ENCODE peak calls at places on chromosomes 3 and 15, in five cellular contexts. A is Peyer's patch, O is left ventricle myocardium inferior, D is WERI-Rb-1, R is B cell. P is an unnamed sample.
A peak's percentile ranks its signal among the peaks of the same experiment; 100 is the strongest.

GRCh38 chr15:76149291-76149910 is 89.6 kb downstream of the TMEM266 start:
- DNase-seq in A (no peak), O (no peak), R (no peak), D (no peak), P (no peak)

GRCh38 chr3:120496278-120496975 is 45.6 kb upstream of the FSTL1 start:
- DNase-seq in A (no peak), D (no peak), R (no peak), O (no peak), P (no peak)

GRCh38 chr3:12916159-12916558 is 74.8 kb upstream of the RPL32 start:
- DNase-seq in A (no peak), R (no peak), O (no peak), D (no peak), P (peak; percentile 67)

GRCh38 chr3:45631486-45631885 is 36.9 kb downstream of the LIMD1 start:
- DNase-seq in D (no peak), R (peak; percentile 19), O (no peak), A (no peak), P (peak; percentile 28)

GRCh38 chr3:40312661-40313226 is 3.2 kb downstream of the EIF1B start:
- DNase-seq in D (no peak), O (no peak), A (no peak), R (no peak), P (no peak)

GRCh38 chr3:177051419-177051818 is 145.9 kb downstream of the TBL1XR1 start:
- DNase-seq in R (no peak), A (no peak), O (no peak), D (no peak), P (no peak)

GRCh38 chr3:57864853-57865252 is 108.7 kb downstream of the SLMAP start:
- DNase-seq in R (no peak), D (no peak), O (no peak), A (no peak), P (no peak)

GRCh38 chr3:131803113-131803512 is 231.7 kb downstream of the CPNE4 start:
- DNase-seq in A (no peak), R (no peak), O (no peak), D (no peak), P (no peak)

GRCh38 chr3:33419948-33420347 is 20.3 kb downstream of the UBP1 start:
- DNase-seq in O (no peak), R (no peak), D (no peak), A (no peak), P (no peak)

GRCh38 chr3:175121225-175121624 is 262.1 kb downstream of the NAALADL2 start:
- DNase-seq in O (no peak), R (no peak), A (no peak), D (peak; percentile 19), P (no peak)

GRCh38 chr15:82968066-82968465 is 15.5 kb upstream of the HOMER2 start:
- DNase-seq in O (no peak), R (no peak), A (no peak), D (no peak), P (no peak)

GRCh38 chr3:152364237-152364636 is 95.5 kb downstream of the MBNL1 start:
- DNase-seq in O (no peak), R (no peak), D (no peak), A (no peak), P (no peak)

GRCh38 chr3:114155370-114155821 is 23.5 kb downstream of the DRD3 start:
- DNase-seq in R (peak; percentile 38), D (peak; percentile 62), O (peak; percentile 16), A (no peak), P (peak; percentile 55)

GRCh38 chr15:42577514-42578031 is 2.2 kb downstream of the STARD9 start:
- DNase-seq in R (no peak), D (peak; percentile 81), O (no peak), A (no peak), P (peak; percentile 32)

GRCh38 chr3:135539854-135540253 is 425.7 kb upstream of the PPP2R3A start:
- DNase-seq in A (no peak), D (no peak), O (no peak), R (no peak), P (no peak)

GRCh38 chr3:161149529-161149928 is 44.4 kb upstream of the B3GALNT1 start:
- DNase-seq in O (no peak), D (no peak), A (no peak), R (no peak), P (no peak)

GRCh38 chr3:10520118-10520517 is 14.7 kb upstream of the ATP2B2 start:
- DNase-seq in A (no peak), D (no peak), R (no peak), O (no peak), P (no peak)

GRCh38 chr15:58521293-58521991 is 89.7 kb downstream of the LIPC start:
- DNase-seq in O (peak; percentile 42), R (no peak), A (no peak), D (peak; percentile 85), P (peak; percentile 40)

GRCh38 chr15:42215854-42216829 is 8.0 kb upstream of the VPS39 start:
- DNase-seq in A (no peak), R (no peak), O (no peak), D (no peak), P (no peak)

GRCh38 chr3:9074079-9074478 is 110.8 kb upstream of the RAD18 start:
- DNase-seq in A (no peak), O (no peak), D (no peak), R (no peak), P (no peak)

GRCh38 chr3:87270908-87271727 is 5.3 kb downstream of the POU1F1 start:
- DNase-seq in A (no peak), D (no peak), R (peak; percentile 29), O (no peak), P (peak; percentile 3)

GRCh38 chr15:78399081-78399480 is 38.9 kb upstream of the IREB2 start:
- DNase-seq in A (no peak), R (no peak), O (no peak), D (no peak), P (no peak)

GRCh38 chr15:65569728-65570127 is 39.5 kb downstream of the HACD3 start:
- DNase-seq in D (no peak), R (no peak), O (no peak), A (no peak), P (no peak)

GRCh38 chr3:58607816-58608215 is 30.6 kb upstream of the FAM107A start:
- DNase-seq in O (no peak), D (no peak), R (no peak), A (no peak), P (peak; percentile 53)

GRCh38 chr15:35293353-35294130 is 208.4 kb upstream of the NANOGP8 start:
- DNase-seq in A (no peak), O (no peak), R (no peak), D (no peak), P (peak; percentile 13)
- TF ChIP-seq CTCF in A (no peak), O (no peak), R (no peak), D (no peak), P (peak; percentile 3)

GRCh38 chr15:69980311-69981059 is 117.2 kb downstream of the TLE3 start:
- DNase-seq in A (no peak), D (no peak), R (peak; percentile 38), O (no peak), P (peak; percentile 77)
- TF ChIP-seq CTCF in A (no peak), D (no peak), R (peak; percentile 13), O (no peak), P (peak; percentile 12)

GRCh38 chr3:5095879-5096278 is 26.2 kb upstream of the ARL8B start:
- DNase-seq in D (no peak), A (no peak), R (peak; percentile 9), O (peak; percentile 51), P (no peak)
- TF ChIP-seq CTCF in D (no peak), A (no peak), R (no peak), O (peak; percentile 18), P (no peak)

GRCh38 chr3:14915636-14916222 is 31.7 kb upstream of the NR2C2 start:
- DNase-seq in A (no peak), O (no peak), D (no peak), R (no peak), P (no peak)
- TF ChIP-seq CTCF in A (no peak), O (peak; percentile 35), D (no peak), R (no peak), P (peak; percentile 17)

GRCh38 chr3:186512570-186513302 is 31.4 kb downstream of the CRYGS start:
- DNase-seq in R (no peak), D (no peak), O (no peak), A (no peak), P (peak; percentile 59)

GRCh38 chr3:186510374-186511079 is 33.7 kb downstream of the CRYGS start:
- DNase-seq in R (no peak), O (no peak), A (no peak), D (no peak), P (peak; percentile 57)

GRCh38 chr3:186509423-186509822 is 34.8 kb downstream of the CRYGS start:
- DNase-seq in O (no peak), A (no peak), D (no peak), R (no peak), P (no peak)

GRCh38 chr3:186511245-186511644 is 32.9 kb downstream of the CRYGS start:
- DNase-seq in D (no peak), A (no peak), R (no peak), O (no peak), P (peak; percentile 86)

GRCh38 chr3:186511702-186512101 is 32.5 kb downstream of the CRYGS start:
- DNase-seq in R (no peak), D (no peak), O (no peak), A (no peak), P (no peak)
- TF ChIP-seq CTCF in R (no peak), D (no peak), O (no peak), A (no peak), P (no peak)

GRCh38 chr15:79896634-79897379 is at the start of gene MTHFS:
- DNase-seq in R (peak; percentile 90), D (peak; percentile 87), A (peak; percentile 94), O (peak; percentile 81), P (peak; percentile 91)
- TF ChIP-seq CTCF in R (peak; percentile 68), D (peak; percentile 47), A (peak; percentile 45), O (peak; percentile 57), P (peak; percentile 51)

DNA sequence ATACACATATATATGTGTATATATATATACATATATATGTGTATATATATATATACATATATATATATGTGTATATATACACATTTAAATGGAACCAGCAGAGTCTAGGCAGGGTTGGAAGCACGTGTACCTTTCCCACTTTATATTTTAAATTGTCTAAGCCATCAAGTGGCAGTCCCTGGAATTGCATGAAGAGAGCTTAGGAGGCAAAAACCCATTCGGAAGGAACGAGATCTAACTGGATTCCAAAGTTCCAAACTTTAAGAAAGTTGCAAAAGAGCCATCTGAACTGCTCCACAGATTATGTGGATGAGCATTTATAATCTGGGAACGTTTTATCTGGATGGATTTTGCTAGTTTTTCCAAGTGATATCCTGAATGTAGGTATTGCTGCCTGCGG is 186.5 kb downstream of the FOXP1 start:
- DNase-seq in R (peak; percentile 37), A (no peak), O (no peak), D (no peak), P (peak; percentile 18)
- TF ChIP-seq CTCF in R (peak; percentile 44), A (peak; percentile 66), O (peak; percentile 63), D (peak; percentile 35), P (peak; percentile 42)

GRCh38 chr3:17894434-17895060 is 152.1 kb upstream of the TBC1D5 start:
- DNase-seq in D (peak; percentile 66), A (peak; percentile 60), R (peak; percentile 57), O (no peak), P (peak; percentile 55)
- TF ChIP-seq CTCF in D (peak; percentile 66), A (no peak), R (peak; percentile 53), O (peak; percentile 29), P (peak; percentile 44)

DNA sequence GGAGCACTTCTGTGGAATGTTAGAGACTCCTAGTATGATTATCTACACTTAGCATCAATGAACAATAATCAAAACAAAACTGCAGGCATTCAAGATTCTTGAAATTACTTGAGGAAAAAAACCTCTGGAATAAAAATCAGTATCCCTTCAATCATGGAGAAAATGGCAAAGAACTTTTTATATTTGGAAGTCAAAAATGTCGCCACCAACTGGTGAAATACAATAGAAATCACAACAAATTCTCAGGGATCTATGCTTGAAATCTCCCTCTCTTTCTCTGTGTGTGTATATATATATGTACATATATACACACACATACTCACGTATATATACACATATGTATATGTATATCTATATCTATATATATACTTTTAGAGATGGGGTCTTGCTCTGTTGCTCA is 378.9 kb upstream of the ALCAM start:
- DNase-seq in A (no peak), D (no peak), O (no peak), R (no peak), P (no peak)
- TF ChIP-seq CTCF in A (no peak), D (no peak), O (no peak), R (no peak), P (no peak)